ENCODE peak calls at places on chromosomes 2 and 18, in five cellular contexts. D is uterus, W is stomach, Y is sigmoid colon, C is Calu3. G is an unnamed sample.

GRCh38 chr2:223052710-223053261 is 796 bp downstream of the KCNE4 start:
- DNase-seq in D (peak), W (no peak), Y (peak), C (no peak), G (no peak)

GRCh38 chr2:118224144-118224887 is 136.0 kb downstream of the INSIG2 start:
- DNase-seq in D (no peak), W (no peak), Y (no peak), C (no peak), G (peak)

GRCh38 chr2:47034973-47035609 is 119.5 kb upstream of the MCFD2 start:
- DNase-seq in D (no peak), W (no peak), Y (peak), C (peak), G (no peak)

GRCh38 chr2:226742346-226742745 is 57.3 kb downstream of the IRS1 start:
- DNase-seq in D (peak), W (peak), Y (peak), C (no peak), G (peak)

GRCh38 chr18:35672897-35673296 is 91.4 kb downstream of the GALNT1 start:
- DNase-seq in D (no peak), W (no peak), Y (no peak), C (peak), G (no peak)

GRCh38 chr2:120283649-120284048 is 31.0 kb downstream of the RALB start:
- DNase-seq in D (no peak), W (no peak), Y (no peak), C (no peak), G (no peak)

GRCh38 chr2:141001750-141002149 is 1129.1 kb downstream of the LRP1B start:
- DNase-seq in D (no peak), W (no peak), Y (no peak), C (no peak), G (no peak)

GRCh38 chr2:70959271-70959761 is 19.1 kb upstream of the ANKRD53 start:
- DNase-seq in D (no peak), W (peak), Y (no peak), C (no peak), G (no peak)

GRCh38 chr18:39345321-39345720 is 1779.7 kb upstream of the CELF4 start:
- DNase-seq in D (no peak), W (no peak), Y (no peak), C (no peak), G (no peak)

GRCh38 chr18:80171190-80171872 is 62.3 kb downstream of the ADNP2 start:
- DNase-seq in D (peak), W (peak), Y (no peak), C (peak), G (no peak)

GRCh38 chr2:196601430-196602306 is 37.8 kb upstream of the CCDC150 start:
- DNase-seq in D (peak), W (peak), Y (peak), C (peak), G (no peak)

GRCh38 chr18:68555935-68556334 is 159.0 kb downstream of the TMX3 start:
- DNase-seq in D (no peak), W (no peak), Y (no peak), C (no peak), G (no peak)

GRCh38 chr2:61178603-61179545 is 16.9 kb downstream of the C2orf74 start:
- DNase-seq in D (peak), W (no peak), Y (no peak), C (no peak), G (no peak)

GRCh38 chr2:219402665-219403515 is 15.2 kb upstream of the DNPEP start:
- DNase-seq in D (peak), W (peak), Y (peak), C (peak), G (peak)

GRCh38 chr2:211351998-211352397 is 795.6 kb downstream of the CPS1 start:
- DNase-seq in D (no peak), W (no peak), Y (no peak), C (no peak), G (no peak)

GRCh38 chr2:65576861-65577601 is 144.6 kb upstream of the SPRED2 start:
- DNase-seq in D (no peak), W (no peak), Y (no peak), C (peak), G (no peak)

GRCh38 chr2:30385327-30385726 is 61.7 kb upstream of the LCLAT1 start:
- DNase-seq in D (no peak), W (no peak), Y (no peak), C (peak), G (no peak)

GRCh38 chr2:190668892-190669291 is 20.0 kb downstream of the NAB1 start:
- DNase-seq in D (no peak), W (no peak), Y (no peak), C (no peak), G (no peak)

GRCh38 chr2:127552336-127552735 is 16.9 kb downstream of the MYO7B start:
- DNase-seq in D (no peak), W (no peak), Y (no peak), C (no peak), G (no peak)

GRCh38 chr2:233799716-233800115 is 21.6 kb downstream of the MROH2A start:
- DNase-seq in D (no peak), W (no peak), Y (no peak), C (no peak), G (no peak)

GRCh38 chr2:40283111-40283909 is 168.6 kb downstream of the SLC8A1 start:
- DNase-seq in D (no peak), W (no peak), Y (no peak), C (no peak), G (no peak)

GRCh38 chr2:191155608-191156071 is 4.8 kb upstream of the STAT4 start:
- DNase-seq in D (no peak), W (no peak), Y (no peak), C (no peak), G (no peak)

GRCh38 chr2:72108121-72108520 is 39.5 kb downstream of the CYP26B1 start:
- DNase-seq in D (no peak), W (no peak), Y (no peak), C (no peak), G (no peak)

GRCh38 chr18:25805323-25805722 is 285.1 kb downstream of the SS18 start:
- DNase-seq in D (no peak), W (no peak), Y (no peak), C (no peak), G (no peak)

GRCh38 chr2:39942970-39943369 is 163.9 kb upstream of the THUMPD2 start:
- DNase-seq in D (no peak), W (no peak), Y (no peak), C (no peak), G (no peak)

DNA sequence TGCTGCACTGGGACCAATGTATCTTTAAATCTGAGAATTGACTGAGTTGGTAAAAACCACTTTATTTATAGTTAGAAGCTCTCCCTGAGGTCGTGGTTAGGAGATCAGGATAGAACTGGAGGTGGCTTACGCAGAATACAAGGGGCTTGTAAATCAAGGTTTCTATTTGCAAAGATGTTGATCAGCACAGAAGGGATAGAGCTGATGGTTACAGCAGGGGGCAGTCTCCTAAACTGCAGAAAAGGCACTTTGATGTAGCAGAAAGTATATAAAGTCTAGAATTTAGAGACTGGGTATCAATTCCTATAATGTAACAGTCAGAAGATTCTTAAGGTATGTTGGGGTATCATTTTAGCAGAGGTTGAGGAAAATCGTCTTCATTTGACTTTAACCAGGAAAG is 25.2 kb upstream of the ACVR1 start:
- DNase-seq in D (no peak), W (no peak), Y (no peak), C (no peak), G (no peak)
- TF ChIP-seq CTCF in D (no peak), W (no peak), Y (no peak), C (no peak), G (no peak)

DNA sequence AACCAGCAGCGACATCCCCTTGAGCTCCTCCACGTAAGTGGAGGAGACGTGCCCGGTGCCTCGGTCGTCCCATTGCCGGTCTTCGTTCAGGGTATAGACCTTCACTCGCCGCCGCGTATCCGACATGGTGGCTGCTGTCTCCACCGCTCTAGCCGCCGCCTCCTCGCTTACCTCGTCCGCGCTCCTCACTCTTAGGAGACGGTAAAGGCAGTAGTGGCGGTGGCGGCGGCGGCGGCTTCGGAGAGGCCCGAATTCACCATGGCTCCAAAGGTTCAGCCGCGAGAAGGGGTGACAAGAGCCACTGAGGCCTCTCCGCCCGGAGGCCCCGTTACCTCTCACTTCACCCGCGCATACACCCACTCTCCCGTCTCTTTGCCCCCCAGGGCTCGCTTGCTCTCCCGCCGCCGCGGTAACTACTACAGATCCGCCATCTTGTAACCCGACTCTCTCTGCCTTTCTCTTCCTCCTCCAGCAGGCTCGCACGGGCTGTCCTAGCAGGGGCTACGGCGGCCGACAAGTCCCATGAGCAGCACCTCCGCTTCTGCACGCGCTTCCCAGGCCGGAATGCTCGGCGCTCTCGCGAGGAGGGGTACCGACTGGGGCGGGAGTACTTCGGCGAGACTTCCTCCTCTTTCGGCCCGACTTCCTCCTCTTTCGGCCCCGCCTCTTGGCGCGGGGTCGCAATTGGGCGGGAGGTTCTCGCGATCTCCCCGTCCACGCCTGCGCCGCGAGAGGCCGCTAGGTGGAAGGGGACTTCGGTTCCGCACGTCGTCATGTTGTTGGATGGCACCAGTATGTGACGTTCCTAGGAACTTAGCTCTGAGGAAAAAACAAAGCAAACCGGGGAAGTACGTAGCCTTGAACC is at the start of gene PPP4R3B:
- DNase-seq in D (peak), W (peak), Y (peak), C (peak), G (peak)
- TF ChIP-seq CTCF in D (peak), W (peak), Y (peak), C (no peak), G (peak)

GRCh38 chr2:85247591-85247990 is 80.2 kb downstream of the TGOLN2 start:
- DNase-seq in D (no peak), W (no peak), Y (no peak), C (no peak), G (no peak)
- TF ChIP-seq CTCF in D (no peak), W (no peak), Y (no peak), C (no peak), G (no peak)

GRCh38 chr18:13831864-13832508 is 8.0 kb downstream of the MC5R start:
- DNase-seq in D (no peak), W (peak), Y (no peak), C (no peak), G (no peak)
- TF ChIP-seq CTCF in D (no peak), W (no peak), Y (no peak), C (no peak), G (no peak)

DNA sequence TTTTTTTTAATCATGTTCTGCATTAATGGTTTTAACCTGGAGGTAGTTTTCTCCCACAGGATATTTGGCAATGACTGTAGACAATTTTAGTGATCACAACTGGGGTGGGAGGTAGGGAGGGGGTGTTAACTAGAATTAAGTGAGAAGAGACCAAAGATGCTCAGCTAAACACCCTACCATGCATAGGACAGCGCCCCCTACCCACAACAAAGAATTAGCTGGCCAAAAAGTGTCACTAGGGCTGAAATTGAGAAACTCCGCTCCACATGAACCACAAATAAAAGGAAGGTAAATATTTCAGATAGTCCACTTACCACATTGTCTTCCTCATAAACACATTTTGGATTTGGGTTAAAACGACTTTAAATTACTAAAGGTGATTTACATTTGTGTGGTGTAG is 942.6 kb downstream of the SUCLG1 start:
- DNase-seq in D (no peak), W (no peak), Y (no peak), C (no peak), G (no peak)
- TF ChIP-seq CTCF in D (no peak), W (no peak), Y (no peak), C (no peak), G (no peak)

GRCh38 chr2:237581751-237582746 is 8.5 kb downstream of the RAB17 start:
- DNase-seq in D (peak), W (peak), Y (peak), C (no peak), G (peak)
- TF ChIP-seq CTCF in D (peak), W (peak), Y (peak), C (no peak), G (no peak)

GRCh38 chr2:21415234-21415633 is 291.5 kb downstream of the TDRD15 start:
- DNase-seq in D (no peak), W (no peak), Y (no peak), C (no peak), G (no peak)
- TF ChIP-seq CTCF in D (no peak), W (no peak), Y (no peak), C (no peak), G (no peak)

G was measured in gastrocnemius medialis.